ENCODE peak calls at places on chromosomes 7 and 10, in nine cellular contexts. G, F, J, Q, N, A, M, R and P are unnamed samples.
A peak's percentile ranks its signal among the peaks of the same experiment; 100 is the strongest.

GRCh38 chr10:73910401-73910763 is 550 bp upstream of the PLAU start:
- DNase-seq in N (no peak), G (peak; percentile 48), A (no peak), F (no peak), M (no peak), J (no peak), R (no peak), Q (no peak), P (no peak)

GRCh38 chr10:3781458-3782098 is 3.4 kb downstream of the KLF6 start:
- DNase-seq in J (peak; percentile 90), M (no peak), R (no peak), G (no peak), Q (peak; percentile 79), N (no peak), A (no peak), F (no peak), P (no peak)

GRCh38 chr7:5620459-5620881 is 161.0 kb downstream of the RNF216 start:
- DNase-seq in N (no peak), Q (no peak), A (no peak), G (no peak), M (no peak), F (no peak), R (no peak), J (no peak), P (no peak)

GRCh38 chr7:51590746-51591145 is 274.1 kb upstream of the COBL start:
- DNase-seq in M (no peak), N (no peak), J (no peak), A (no peak), Q (no peak), G (no peak), F (no peak), R (peak; percentile 57), P (no peak)

GRCh38 chr7:318476-319266 is 28.7 kb downstream of the FOXL3 start:
- DNase-seq in Q (no peak), M (no peak), F (no peak), J (no peak), N (no peak), A (peak; percentile 8), R (no peak), G (no peak), P (no peak)

GRCh38 chr7:102306916-102307677 is 20.4 kb downstream of the SH2B2 start:
- DNase-seq in J (no peak), G (peak; percentile 59), R (peak; percentile 80), N (peak; percentile 92), Q (peak; percentile 90), A (peak; percentile 20), M (no peak), F (no peak), P (peak; percentile 45)

GRCh38 chr7:83528925-83529423 is 120.0 kb downstream of the SEMA3E start:
- DNase-seq in J (no peak), R (no peak), Q (no peak), N (no peak), G (no peak), F (no peak), M (no peak), A (no peak), P (no peak)

GRCh38 chr10:32226624-32227023 is 120.3 kb downstream of the EPC1 start:
- DNase-seq in J (no peak), F (no peak), G (no peak), Q (no peak), A (no peak), R (no peak), M (no peak), N (no peak), P (no peak)

GRCh38 chr10:60817135-60817805 is 39.0 kb downstream of the CDK1 start:
- DNase-seq in A (no peak), R (no peak), J (no peak), N (no peak), G (no peak), F (no peak), Q (no peak), M (no peak), P (no peak)

GRCh38 chr7:50330254-50330653 is 25.7 kb downstream of the IKZF1 start:
- DNase-seq in R (no peak), J (no peak), M (no peak), N (no peak), A (no peak), Q (no peak), G (no peak), F (no peak), P (no peak)

GRCh38 chr10:70232155-70232858 is 922 bp downstream of the PPA1 start:
- DNase-seq in R (peak; percentile 54), F (no peak), A (peak; percentile 23), Q (peak; percentile 37), J (no peak), M (peak; percentile 23), G (peak; percentile 43), N (peak; percentile 59), P (peak; percentile 59)

GRCh38 chr10:47198221-47198620 is 101.8 kb upstream of the GDF10 start:
- DNase-seq in M (no peak), G (no peak), F (no peak), N (no peak), A (no peak), R (no peak), J (no peak), Q (no peak), P (peak; percentile 16)

GRCh38 chr10:106559442-106559841 is 605.1 kb downstream of the SORCS1 start:
- DNase-seq in J (no peak), R (no peak), N (no peak), A (no peak), M (no peak), F (no peak), Q (no peak), G (no peak), P (no peak)

GRCh38 chr7:129739427-129739826 is 127.9 kb downstream of the NRF1 start:
- DNase-seq in A (no peak), J (no peak), F (no peak), G (no peak), R (no peak), M (no peak), Q (no peak), N (no peak), P (no peak)

GRCh38 chr7:149729586-149729982 is 43.8 kb downstream of the ZNF467 start:
- DNase-seq in J (no peak), Q (no peak), A (no peak), M (no peak), F (no peak), G (no peak), R (no peak), N (no peak), P (no peak)

GRCh38 chr7:116354546-116355422 is 144.4 kb downstream of the TES start:
- DNase-seq in A (peak; percentile 64), Q (no peak), M (no peak), R (peak; percentile 34), J (peak; percentile 90), G (peak; percentile 97), N (no peak), F (no peak), P (peak; percentile 83)

GRCh38 chr7:106717997-106718871 is 57.3 kb upstream of the CCDC71L start:
- DNase-seq in N (no peak), M (peak; percentile 50), F (no peak), R (peak; percentile 52), J (no peak), A (no peak), G (peak; percentile 51), Q (peak; percentile 62), P (peak; percentile 48)

GRCh38 chr10:103394180-103394579 is 2.1 kb downstream of the ATP5MK start:
- DNase-seq in A (no peak), J (peak; percentile 36), N (no peak), Q (no peak), R (no peak), M (no peak), G (no peak), F (no peak), P (no peak)

GRCh38 chr7:146115665-146116451 is 743 bp upstream of the CNTNAP2 start:
- DNase-seq in J (no peak), Q (no peak), A (peak; percentile 73), G (no peak), M (no peak), R (peak; percentile 93), F (peak; percentile 64), N (peak; percentile 25), P (peak; percentile 41)

GRCh38 chr10:73495884-73496674 is at the start of gene PPP3CB:
- DNase-seq in G (peak; percentile 96), A (peak; percentile 92), R (peak; percentile 98), Q (peak; percentile 94), N (peak; percentile 89), M (peak; percentile 88), F (peak; percentile 78), J (peak; percentile 96), P (peak; percentile 91)

GRCh38 chr10:11865561-11865960 is 42.4 kb downstream of the PROSER2 start:
- DNase-seq in F (no peak), R (no peak), M (no peak), J (no peak), Q (no peak), G (no peak), A (no peak), N (no peak), P (no peak)

GRCh38 chr7:156651472-156651871 is 10.9 kb downstream of the RNF32 start:
- DNase-seq in Q (no peak), J (no peak), A (no peak), R (no peak), G (no peak), F (no peak), N (no peak), M (no peak), P (no peak)

GRCh38 chr10:60495357-60495756 is 105.7 kb upstream of the ANK3 start:
- DNase-seq in Q (no peak), R (no peak), F (no peak), J (no peak), G (no peak), N (no peak), A (no peak), M (no peak), P (no peak)

GRCh38 chr10:63717089-63717715 is 196.0 kb downstream of the REEP3 start:
- DNase-seq in A (no peak), F (no peak), M (no peak), Q (no peak), N (no peak), G (no peak), R (no peak), J (no peak), P (no peak)

GRCh38 chr10:72316748-72317435 is 37.8 kb downstream of the DNAJB12 start:
- DNase-seq in F (no peak), R (no peak), A (peak; percentile 82), M (no peak), N (peak; percentile 85), Q (peak; percentile 87), J (no peak), G (peak; percentile 54), P (no peak)

GRCh38 chr10:69657417-69657816 is 27.4 kb downstream of the FAM241B start:
- DNase-seq in R (no peak), Q (no peak), A (no peak), G (no peak), J (no peak), F (no peak), N (no peak), M (no peak), P (no peak)

GRCh38 chr10:80739328-80739727 is 201.6 kb downstream of the SH2D4B start:
- DNase-seq in N (no peak), G (no peak), A (no peak), R (no peak), J (peak; percentile 13), M (no peak), Q (no peak), F (no peak), P (no peak)

GRCh38 chr10:98097611-98098010 is 36.8 kb upstream of the R3HCC1L start:
- DNase-seq in M (no peak), N (no peak), G (no peak), J (no peak), A (peak; percentile 12), F (no peak), R (no peak), Q (no peak), P (no peak)

GRCh38 chr7:51706851-51707250 is 390.2 kb upstream of the COBL start:
- DNase-seq in J (no peak), G (no peak), M (no peak), A (peak; percentile 32), N (no peak), R (no peak), F (no peak), Q (no peak), P (no peak)

GRCh38 chr10:61942997-61943457 is 41.5 kb downstream of the ARID5B start:
- DNase-seq in A (no peak), F (no peak), G (no peak), R (no peak), M (no peak), Q (no peak), J (no peak), N (no peak), P (no peak)

GRCh38 chr10:99938563-99938962 is 71.2 kb downstream of the DNMBP start:
- DNase-seq in F (no peak), R (no peak), G (no peak), A (peak; percentile 16), Q (no peak), M (no peak), J (no peak), N (no peak), P (no peak)